ENCODE peak calls at places on chromosome 7, in nine cellular contexts. Q is T1000, M is astrocyte, J is kidney epithelial cell, B is fibroblast of lung, W is WTC11, D is left cardiac atrium, Y is head of caudate nucleus, L is hepatic stellate cell. K is an unnamed sample.

GRCh38 chr7:104267701-104268368 is 60.0 kb upstream of the ORC5 start:
- DNase-seq in Q (no peak), M (no peak), J (no peak), B (peak), W (no peak), D (no peak), Y (no peak), L (peak), K (peak)

GRCh38 chr7:63521-64021 is 128.8 kb upstream of the FAM20C start:
- DNase-seq in Q (no peak), M (no peak), J (no peak), B (no peak), W (no peak), D (peak), Y (peak), L (no peak), K (no peak)

GRCh38 chr7:45171946-45172345 is 14.4 kb downstream of the RAMP3 start:
- DNase-seq in Q (no peak), M (no peak), J (no peak), B (no peak), W (no peak), D (no peak), Y (no peak), L (no peak), K (no peak)

GRCh38 chr7:3712841-3713240 is 411.8 kb downstream of the SDK1 start:
- DNase-seq in Q (no peak), M (no peak), J (no peak), B (no peak), W (no peak), D (no peak), Y (no peak), L (no peak), K (no peak)

GRCh38 chr7:28135760-28136159 is 44.8 kb downstream of the JAZF1 start:
- DNase-seq in Q (no peak), M (no peak), J (no peak), B (no peak), W (no peak), D (no peak), Y (no peak), L (no peak), K (no peak)

GRCh38 chr7:45938626-45939302 is 17.7 kb upstream of the IGFBP3 start:
- DNase-seq in Q (no peak), M (no peak), J (no peak), B (no peak), W (peak), D (no peak), Y (no peak), L (no peak), K (no peak)

GRCh38 chr7:114976666-114977065 is 54.8 kb downstream of the MDFIC start:
- DNase-seq in Q (no peak), M (peak), J (no peak), B (peak), W (no peak), D (no peak), Y (no peak), L (no peak), K (peak)

GRCh38 chr7:38316733-38317360 is 43.4 kb upstream of the TARP start:
- DNase-seq in Q (no peak), M (no peak), J (no peak), B (peak), W (no peak), D (no peak), Y (no peak), L (no peak), K (peak)

GRCh38 chr7:92810242-92810611 is 26.1 kb downstream of the CDK6 start:
- DNase-seq in Q (no peak), M (peak), J (no peak), B (no peak), W (no peak), D (no peak), Y (no peak), L (no peak), K (peak)

GRCh38 chr7:124062171-124062570 is 29.3 kb upstream of the TMEM229A start:
- DNase-seq in Q (no peak), M (no peak), J (no peak), B (no peak), W (no peak), D (no peak), Y (no peak), L (no peak), K (no peak)

GRCh38 chr7:46786221-46786951 is 795.5 kb downstream of the TNS3 start:
- DNase-seq in Q (no peak), M (peak), J (peak), B (no peak), W (no peak), D (no peak), Y (no peak), L (no peak), K (peak)

GRCh38 chr7:139482662-139483466 is 609 bp downstream of the KLRG2 start:
- DNase-seq in Q (no peak), M (no peak), J (no peak), B (no peak), W (peak), D (peak), Y (no peak), L (no peak), K (peak)

GRCh38 chr7:143388491-143389101 is 7.5 kb downstream of the ZYX start:
- DNase-seq in Q (no peak), M (no peak), J (no peak), B (no peak), W (peak), D (peak), Y (no peak), L (no peak), K (no peak)

GRCh38 chr7:121307021-121307575 is 21.7 kb upstream of the WNT16 start:
- DNase-seq in Q (no peak), M (no peak), J (no peak), B (no peak), W (no peak), D (no peak), Y (no peak), L (no peak), K (no peak)

GRCh38 chr7:16646427-16647081 is 573 bp downstream of the BZW2 start:
- DNase-seq in Q (no peak), M (no peak), J (no peak), B (peak), W (no peak), D (peak), Y (peak), L (no peak), K (peak)

GRCh38 chr7:11747715-11748485 is 84.1 kb downstream of the THSD7A start:
- DNase-seq in Q (no peak), M (no peak), J (no peak), B (no peak), W (no peak), D (no peak), Y (no peak), L (no peak), K (no peak)

GRCh38 chr7:155188357-155188756 is 109.3 kb upstream of the INSIG1 start:
- DNase-seq in Q (no peak), M (no peak), J (no peak), B (no peak), W (no peak), D (no peak), Y (no peak), L (no peak), K (no peak)

GRCh38 chr7:79620291-79620690 is 166.8 kb upstream of the MAGI2 start:
- DNase-seq in Q (no peak), M (no peak), J (no peak), B (no peak), W (no peak), D (no peak), Y (no peak), L (no peak), K (no peak)

GRCh38 chr7:148626828-148627227 is 36.3 kb downstream of the C7orf33 start:
- DNase-seq in Q (no peak), M (no peak), J (no peak), B (no peak), W (no peak), D (no peak), Y (no peak), L (no peak), K (no peak)

GRCh38 chr7:150325110-150325611 is 1.8 kb upstream of the ACTR3C start:
- DNase-seq in Q (no peak), M (peak), J (no peak), B (peak), W (no peak), D (peak), Y (no peak), L (no peak), K (peak)

GRCh38 chr7:19107392-19108147 is 9.9 kb downstream of the TWIST1 start:
- DNase-seq in Q (no peak), M (peak), J (no peak), B (peak), W (peak), D (peak), Y (no peak), L (peak), K (peak)

K was measured in iris pigment epithelial cell.